ENCODE peak calls at places on chromosomes 3 and 15, in ten cellular contexts. U is GM12878, W is GM12865, T is colonic mucosa, V is body of pancreas, Y is GM23338, R is PC-3, I is fibroblast of lung, Z is spleen, O is cardiac muscle cell. N is an unnamed sample.

GRCh38 chr3:149018247-149018646 is 26.9 kb downstream of the GYG1 start:
- DNase-seq in U (no peak), W (no peak), T (no peak), V (no peak), Y (no peak), R (no peak), I (peak), Z (no peak), O (no peak), N (no peak)

GRCh38 chr15:80789836-80790235 is 10.7 kb downstream of the CEMIP start:
- DNase-seq in U (no peak), W (no peak), T (no peak), V (no peak), Y (no peak), R (no peak), I (no peak), Z (no peak), O (no peak), N (no peak)

GRCh38 chr15:42590619-42591237 is 15.3 kb downstream of the STARD9 start:
- DNase-seq in U (no peak), W (no peak), T (no peak), V (no peak), Y (no peak), R (no peak), I (no peak), Z (no peak), O (no peak), N (no peak)

GRCh38 chr3:100068758-100069345 is 45.4 kb downstream of the FILIP1L start:
- DNase-seq in U (peak), W (peak), T (peak), V (peak), Y (peak), R (peak), I (peak), Z (peak), O (peak), N (peak)

GRCh38 chr3:27616031-27616430 is 106.1 kb downstream of the EOMES start:
- DNase-seq in U (no peak), W (no peak), T (no peak), V (no peak), Y (no peak), R (no peak), I (no peak), Z (no peak), O (no peak), N (no peak)

GRCh38 chr3:17552351-17552750 is 190.1 kb downstream of the TBC1D5 start:
- DNase-seq in U (no peak), W (no peak), T (no peak), V (no peak), Y (no peak), R (no peak), I (no peak), Z (no peak), O (no peak), N (no peak)

GRCh38 chr15:42091753-42092665 is 2.4 kb downstream of the PLA2G4D start:
- DNase-seq in U (no peak), W (peak), T (no peak), V (no peak), Y (peak), R (peak), I (no peak), Z (no peak), O (no peak), N (no peak)

GRCh38 chr15:79004336-79004735 is 59.5 kb upstream of the CTSH start:
- DNase-seq in U (peak), W (peak), T (no peak), V (no peak), Y (peak), R (peak), I (peak), Z (no peak), O (no peak), N (peak)

GRCh38 chr3:128170866-128171516 is 17.7 kb downstream of the EEFSEC start:
- DNase-seq in U (no peak), W (peak), T (peak), V (peak), Y (peak), R (peak), I (peak), Z (no peak), O (peak), N (peak)

GRCh38 chr3:194421-194820 is 2.1 kb upstream of the CHL1 start:
- DNase-seq in U (no peak), W (no peak), T (no peak), V (no peak), Y (no peak), R (no peak), I (no peak), Z (no peak), O (no peak), N (no peak)

GRCh38 chr15:38176155-38176554 is 76.5 kb upstream of the SPRED1 start:
- DNase-seq in U (peak), W (peak), T (no peak), V (no peak), Y (no peak), R (peak), I (peak), Z (no peak), O (no peak), N (peak)

GRCh38 chr3:114892880-114893279 is 254.2 kb downstream of the ZBTB20 start:
- DNase-seq in U (no peak), W (no peak), T (no peak), V (peak), Y (no peak), R (no peak), I (no peak), Z (no peak), O (no peak), N (no peak)

GRCh38 chr15:61025746-61026256 is 203.3 kb downstream of the RORA start:
- DNase-seq in U (no peak), W (no peak), T (no peak), V (no peak), Y (no peak), R (no peak), I (no peak), Z (no peak), O (no peak), N (no peak)

GRCh38 chr3:196662033-196662432 is 22.5 kb downstream of the NRROS start:
- DNase-seq in U (no peak), W (no peak), T (no peak), V (no peak), Y (no peak), R (no peak), I (no peak), Z (no peak), O (no peak), N (no peak)

GRCh38 chr15:90994059-90994416 is 297 bp downstream of the PRC1 start:
- DNase-seq in U (no peak), W (peak), T (peak), V (no peak), Y (peak), R (no peak), I (no peak), Z (no peak), O (peak), N (no peak)

GRCh38 chr3:168047190-168047795 is 48.4 kb downstream of the GOLIM4 start:
- DNase-seq in U (peak), W (peak), T (no peak), V (no peak), Y (peak), R (peak), I (peak), Z (no peak), O (peak), N (peak)

GRCh38 chr15:73927003-73927475 is 777 bp downstream of the LOXL1 start:
- DNase-seq in U (no peak), W (no peak), T (peak), V (peak), Y (peak), R (peak), I (no peak), Z (peak), O (peak), N (no peak)

GRCh38 chr15:73928971-73929627 is 2.8 kb downstream of the LOXL1 start:
- DNase-seq in U (no peak), W (no peak), T (no peak), V (no peak), Y (no peak), R (peak), I (no peak), Z (peak), O (peak), N (no peak)

GRCh38 chr15:73926191-73927002 is at the start of gene LOXL1:
- DNase-seq in U (no peak), W (no peak), T (peak), V (peak), Y (peak), R (peak), I (peak), Z (peak), O (peak), N (peak)

GRCh38 chr15:73927476-73928240 is 1.4 kb downstream of the LOXL1 start:
- DNase-seq in U (no peak), W (peak), T (peak), V (peak), Y (peak), R (peak), I (peak), Z (peak), O (peak), N (peak)

GRCh38 chr15:73928241-73928579 is 1.9 kb downstream of the LOXL1 start:
- DNase-seq in U (no peak), W (no peak), T (no peak), V (no peak), Y (no peak), R (no peak), I (no peak), Z (peak), O (no peak), N (no peak)
- H3K4me3 ChIP-seq in U (no peak), W (no peak), T (peak), V (no peak), Y (peak), R (peak), I (peak), Z (no peak), O (peak), N (peak)

GRCh38 chr15:54410481-54410880 is 432.2 kb downstream of the UNC13C start:
- DNase-seq in U (no peak), W (no peak), T (no peak), V (no peak), Y (no peak), R (no peak), I (no peak), Z (no peak), O (no peak), N (no peak)
- TF ChIP-seq CTCF in U (no peak), W (no peak), T (no peak), V (no peak), Y (no peak), R (no peak), I (no peak), Z (no peak), O (no peak), N (no peak)

DNA sequence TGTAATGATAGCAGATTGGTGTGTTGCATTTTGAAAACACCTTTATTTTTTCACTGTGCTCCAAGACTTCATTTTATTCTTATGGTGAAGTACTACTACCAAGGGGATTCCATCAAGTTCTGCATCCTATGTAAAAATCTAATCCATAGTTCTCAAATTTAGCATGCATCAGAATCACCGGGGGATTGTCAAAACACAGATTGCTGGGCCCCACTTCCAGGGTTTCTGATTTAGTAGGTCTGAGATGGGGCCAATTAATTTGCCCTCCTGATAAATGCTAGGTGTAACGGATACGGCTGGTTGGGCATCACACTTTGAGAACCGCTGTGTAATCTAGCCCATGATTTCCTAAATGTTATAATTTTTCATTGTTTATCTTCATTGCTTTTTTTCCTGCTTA is 692 bp downstream of the ZWILCH start:
- DNase-seq in U (no peak), W (no peak), T (no peak), V (no peak), Y (no peak), R (no peak), I (no peak), Z (no peak), O (no peak), N (no peak)
- H3K4me3 ChIP-seq in U (peak), W (peak), T (peak), V (no peak), Y (peak), R (peak), I (peak), Z (no peak), O (peak), N (peak)

DNA sequence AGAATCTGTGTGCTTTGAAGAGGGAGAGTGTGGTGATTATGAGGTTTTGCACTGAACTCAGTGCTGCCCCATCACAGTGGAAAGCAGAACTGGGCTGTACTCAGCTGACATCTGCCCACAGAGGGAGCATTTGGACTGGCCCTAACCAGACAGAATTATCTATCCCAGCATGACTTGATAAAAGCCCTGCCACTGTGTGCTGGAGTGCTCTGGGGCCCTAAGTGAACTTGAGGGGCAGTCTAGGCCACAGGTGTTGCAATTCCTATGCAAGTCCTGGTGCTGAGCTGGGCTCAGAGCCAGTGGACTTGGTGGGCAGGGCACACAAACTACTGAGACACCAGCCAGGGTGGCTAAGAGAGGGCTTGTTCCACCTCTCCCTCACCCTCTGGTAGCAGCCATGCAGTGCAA is 269.2 kb upstream of the CTNNB1 start:
- DNase-seq in U (no peak), W (peak), T (no peak), V (peak), Y (no peak), R (no peak), I (no peak), Z (no peak), O (peak), N (no peak)
- TF ChIP-seq CTCF in U (no peak), W (no peak), T (no peak), V (no peak), Y (peak), R (no peak), I (no peak), Z (no peak), O (peak), N (no peak)

GRCh38 chr3:57164217-57164605 is 942 bp downstream of the IL17RD start:
- DNase-seq in U (no peak), W (no peak), T (peak), V (peak), Y (no peak), R (no peak), I (peak), Z (no peak), O (peak), N (peak)
- H3K4me3 ChIP-seq in U (peak), W (no peak), T (peak), V (no peak), Y (peak), R (peak), I (peak), Z (peak), O (peak), N (peak)

GRCh38 chr3:14507345-14507741 is 32.8 kb downstream of the GRIP2 start:
- DNase-seq in U (no peak), W (no peak), T (no peak), V (no peak), Y (no peak), R (no peak), I (no peak), Z (no peak), O (no peak), N (no peak)
- TF ChIP-seq CTCF in U (no peak), W (no peak), T (no peak), V (no peak), Y (peak), R (no peak), I (no peak), Z (no peak), O (no peak), N (no peak)

DNA sequence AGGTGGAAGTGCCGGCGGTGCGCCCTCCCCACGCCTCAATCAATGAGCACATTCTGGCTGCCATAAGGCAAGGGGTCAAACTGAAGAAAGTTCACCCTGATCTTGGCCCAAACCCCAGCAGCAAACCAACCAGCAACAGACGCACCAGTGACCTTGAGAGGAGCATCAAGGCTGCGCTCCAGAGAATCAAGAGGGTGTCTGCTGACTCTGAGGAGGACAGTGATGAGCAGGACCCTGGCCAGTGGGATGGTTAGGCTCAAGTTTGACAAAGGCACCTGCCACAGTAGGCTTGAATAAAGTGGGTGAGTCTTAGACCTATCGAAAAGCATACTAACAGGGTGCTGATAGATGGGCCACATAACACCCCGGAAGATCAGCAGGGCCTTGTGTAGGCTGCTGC is 23.9 kb downstream of the WHAMM start:
- DNase-seq in U (no peak), W (no peak), T (no peak), V (no peak), Y (no peak), R (no peak), I (no peak), Z (no peak), O (no peak), N (no peak)
- H3K4me3 ChIP-seq in U (no peak), W (no peak), T (no peak), V (no peak), Y (no peak), R (peak), I (no peak), Z (no peak), O (no peak), N (no peak)

DNA sequence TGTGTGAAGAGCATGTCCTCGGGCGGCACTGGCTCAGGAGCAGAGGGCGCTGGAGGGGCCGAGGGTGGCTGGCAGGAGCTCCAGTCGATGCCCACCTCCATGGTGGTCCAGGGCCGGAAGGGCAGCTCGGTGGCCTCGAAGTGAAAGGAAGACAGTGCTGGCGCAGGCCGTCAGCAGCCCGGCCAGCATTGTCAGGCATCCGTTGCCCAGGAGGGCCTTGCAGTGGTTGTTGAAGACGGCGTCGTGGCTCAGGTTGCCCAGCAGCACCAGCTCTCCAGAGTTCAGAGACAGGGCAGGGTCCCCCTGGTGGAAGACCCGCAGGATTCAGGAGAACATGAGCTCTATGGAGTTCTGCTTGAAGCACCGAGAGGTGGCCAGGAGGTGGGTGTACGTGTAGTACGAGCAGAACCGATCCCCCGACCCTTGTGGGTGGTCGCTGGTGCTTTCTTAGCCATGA is 16.5 kb upstream of the SIAH2 start:
- DNase-seq in U (no peak), W (no peak), T (no peak), V (no peak), Y (peak), R (no peak), I (no peak), Z (no peak), O (no peak), N (no peak)
- TF ChIP-seq CTCF in U (no peak), W (no peak), T (no peak), V (no peak), Y (peak), R (no peak), I (no peak), Z (no peak), O (no peak), N (no peak)

N was measured in astrocyte of the spinal cord.